ENCODE peak calls at places on chromosomes 2 and 18, in four cellular contexts. One of them, this sample, is unnamed.
A peak's percentile ranks its signal among the peaks of the same experiment; 100 is the strongest.

GRCh38 chr2:166972418-166972817 is 84.1 kb downstream of the XIRP2 start:
- DNase-seq in ovary: no peak
- DNase-seq in stimulated activated CD8-positive, alpha-beta memory T cell treated with anti-CD3 and anti-CD28 coated beads, Interleukin-15, amount 100 ng/mL, for 1 hour: no peak
- DNase-seq in activated T-cell treated with anti-CD3 and anti-CD28 coated beads for 1 hour: no peak
- DNase-seq in this sample: no peak

GRCh38 chr2:195633974-195634373 is 23.1 kb upstream of the SLC39A10 start:
- DNase-seq in activated T-cell treated with anti-CD3 and anti-CD28 coated beads for 1 hour: no peak
- DNase-seq in ovary: no peak
- DNase-seq in stimulated activated CD8-positive, alpha-beta memory T cell treated with anti-CD3 and anti-CD28 coated beads, Interleukin-15, amount 100 ng/mL, for 1 hour: no peak
- DNase-seq in this sample: no peak

GRCh38 chr2:173106959-173107628 is 31.4 kb downstream of the MAP3K20 start:
- DNase-seq in ovary: no peak
- DNase-seq in activated T-cell treated with anti-CD3 and anti-CD28 coated beads for 1 hour: no peak
- DNase-seq in stimulated activated CD8-positive, alpha-beta memory T cell treated with anti-CD3 and anti-CD28 coated beads, Interleukin-15, amount 100 ng/mL, for 1 hour: no peak
- DNase-seq in this sample: no peak

GRCh38 chr2:99784282-99784681 is 294.5 kb upstream of the REV1 start:
- DNase-seq in ovary: no peak
- DNase-seq in activated T-cell treated with anti-CD3 and anti-CD28 coated beads for 1 hour: no peak
- DNase-seq in stimulated activated CD8-positive, alpha-beta memory T cell treated with anti-CD3 and anti-CD28 coated beads, Interleukin-15, amount 100 ng/mL, for 1 hour: no peak
- DNase-seq in this sample: no peak

GRCh38 chr2:121099329-121100318 is 185.4 kb downstream of the TFCP2L1 start:
- DNase-seq in stimulated activated CD8-positive, alpha-beta memory T cell treated with anti-CD3 and anti-CD28 coated beads, Interleukin-15, amount 100 ng/mL, for 1 hour: no peak
- DNase-seq in activated T-cell treated with anti-CD3 and anti-CD28 coated beads for 1 hour: no peak
- DNase-seq in ovary: no peak
- DNase-seq in this sample: no peak

GRCh38 chr2:214604861-214605260 is 194.0 kb downstream of the VWC2L start:
- DNase-seq in activated T-cell treated with anti-CD3 and anti-CD28 coated beads for 1 hour: no peak
- DNase-seq in ovary: no peak
- DNase-seq in stimulated activated CD8-positive, alpha-beta memory T cell treated with anti-CD3 and anti-CD28 coated beads, Interleukin-15, amount 100 ng/mL, for 1 hour: no peak
- DNase-seq in this sample: no peak

GRCh38 chr2:128374001-128374710 is 55.5 kb upstream of the HS6ST1 start:
- DNase-seq in ovary: peak; percentile 35
- DNase-seq in activated T-cell treated with anti-CD3 and anti-CD28 coated beads for 1 hour: no peak
- DNase-seq in stimulated activated CD8-positive, alpha-beta memory T cell treated with anti-CD3 and anti-CD28 coated beads, Interleukin-15, amount 100 ng/mL, for 1 hour: no peak
- DNase-seq in this sample: no peak

GRCh38 chr2:42795871-42796301 is 3.5 kb upstream of the HAAO start:
- DNase-seq in activated T-cell treated with anti-CD3 and anti-CD28 coated beads for 1 hour: no peak
- DNase-seq in stimulated activated CD8-positive, alpha-beta memory T cell treated with anti-CD3 and anti-CD28 coated beads, Interleukin-15, amount 100 ng/mL, for 1 hour: no peak
- DNase-seq in ovary: no peak
- DNase-seq in this sample: no peak

GRCh38 chr2:176653856-176654443 is 384.7 kb downstream of the MTX2 start:
- DNase-seq in stimulated activated CD8-positive, alpha-beta memory T cell treated with anti-CD3 and anti-CD28 coated beads, Interleukin-15, amount 100 ng/mL, for 1 hour: no peak
- DNase-seq in ovary: peak; percentile 67
- DNase-seq in activated T-cell treated with anti-CD3 and anti-CD28 coated beads for 1 hour: no peak
- DNase-seq in this sample: no peak

GRCh38 chr2:157838442-157839161 is 37.5 kb downstream of the ACVR1 start:
- DNase-seq in stimulated activated CD8-positive, alpha-beta memory T cell treated with anti-CD3 and anti-CD28 coated beads, Interleukin-15, amount 100 ng/mL, for 1 hour: no peak
- DNase-seq in ovary: no peak
- DNase-seq in activated T-cell treated with anti-CD3 and anti-CD28 coated beads for 1 hour: no peak
- DNase-seq in this sample: no peak

GRCh38 chr2:219453691-219454131 is 19.1 kb downstream of the SPEG start:
- DNase-seq in activated T-cell treated with anti-CD3 and anti-CD28 coated beads for 1 hour: no peak
- DNase-seq in ovary: peak; percentile 71
- DNase-seq in stimulated activated CD8-positive, alpha-beta memory T cell treated with anti-CD3 and anti-CD28 coated beads, Interleukin-15, amount 100 ng/mL, for 1 hour: no peak
- DNase-seq in this sample: no peak

GRCh38 chr2:23912054-23912453 is 14.9 kb downstream of the ATAD2B start:
- DNase-seq in ovary: no peak
- DNase-seq in stimulated activated CD8-positive, alpha-beta memory T cell treated with anti-CD3 and anti-CD28 coated beads, Interleukin-15, amount 100 ng/mL, for 1 hour: no peak
- DNase-seq in activated T-cell treated with anti-CD3 and anti-CD28 coated beads for 1 hour: no peak
- DNase-seq in this sample: no peak

GRCh38 chr18:74849316-74849715 is 251.6 kb downstream of the ZNF407 start:
- DNase-seq in ovary: no peak
- DNase-seq in stimulated activated CD8-positive, alpha-beta memory T cell treated with anti-CD3 and anti-CD28 coated beads, Interleukin-15, amount 100 ng/mL, for 1 hour: no peak
- DNase-seq in activated T-cell treated with anti-CD3 and anti-CD28 coated beads for 1 hour: no peak
- DNase-seq in this sample: no peak

GRCh38 chr2:148475626-148476025 is 168.9 kb upstream of the EPC2 start:
- DNase-seq in stimulated activated CD8-positive, alpha-beta memory T cell treated with anti-CD3 and anti-CD28 coated beads, Interleukin-15, amount 100 ng/mL, for 1 hour: no peak
- DNase-seq in ovary: no peak
- DNase-seq in activated T-cell treated with anti-CD3 and anti-CD28 coated beads for 1 hour: no peak
- DNase-seq in this sample: no peak

GRCh38 chr2:84077504-84077903 is 381.6 kb downstream of the SUCLG1 start:
- DNase-seq in stimulated activated CD8-positive, alpha-beta memory T cell treated with anti-CD3 and anti-CD28 coated beads, Interleukin-15, amount 100 ng/mL, for 1 hour: no peak
- DNase-seq in activated T-cell treated with anti-CD3 and anti-CD28 coated beads for 1 hour: no peak
- DNase-seq in ovary: no peak
- DNase-seq in this sample: no peak

GRCh38 chr2:106868199-106868598 is 17.8 kb downstream of the ST6GAL2 start:
- DNase-seq in activated T-cell treated with anti-CD3 and anti-CD28 coated beads for 1 hour: no peak
- DNase-seq in ovary: no peak
- DNase-seq in stimulated activated CD8-positive, alpha-beta memory T cell treated with anti-CD3 and anti-CD28 coated beads, Interleukin-15, amount 100 ng/mL, for 1 hour: no peak
- DNase-seq in this sample: no peak

GRCh38 chr2:17518212-17519154 is at the start of gene RAD51AP2:
- DNase-seq in stimulated activated CD8-positive, alpha-beta memory T cell treated with anti-CD3 and anti-CD28 coated beads, Interleukin-15, amount 100 ng/mL, for 1 hour: no peak
- DNase-seq in ovary: peak; percentile 94
- DNase-seq in activated T-cell treated with anti-CD3 and anti-CD28 coated beads for 1 hour: no peak
- DNase-seq in this sample: peak; percentile 43

GRCh38 chr18:12686100-12686499 is 16.4 kb downstream of the CEP76 start:
- DNase-seq in ovary: no peak
- DNase-seq in activated T-cell treated with anti-CD3 and anti-CD28 coated beads for 1 hour: no peak
- DNase-seq in stimulated activated CD8-positive, alpha-beta memory T cell treated with anti-CD3 and anti-CD28 coated beads, Interleukin-15, amount 100 ng/mL, for 1 hour: no peak
- DNase-seq in this sample: no peak

GRCh38 chr18:61643884-61644647 is 248.7 kb downstream of the RNF152 start:
- DNase-seq in activated T-cell treated with anti-CD3 and anti-CD28 coated beads for 1 hour: no peak
- DNase-seq in stimulated activated CD8-positive, alpha-beta memory T cell treated with anti-CD3 and anti-CD28 coated beads, Interleukin-15, amount 100 ng/mL, for 1 hour: no peak
- DNase-seq in ovary: no peak
- DNase-seq in this sample: no peak

GRCh38 chr2:10260130-10260529 is 42.6 kb upstream of the HPCAL1 start:
- DNase-seq in stimulated activated CD8-positive, alpha-beta memory T cell treated with anti-CD3 and anti-CD28 coated beads, Interleukin-15, amount 100 ng/mL, for 1 hour: no peak
- DNase-seq in activated T-cell treated with anti-CD3 and anti-CD28 coated beads for 1 hour: no peak
- DNase-seq in ovary: no peak
- DNase-seq in this sample: no peak

GRCh38 chr2:119638891-119639539 is 40.0 kb upstream of the TMEM177 start:
- DNase-seq in stimulated activated CD8-positive, alpha-beta memory T cell treated with anti-CD3 and anti-CD28 coated beads, Interleukin-15, amount 100 ng/mL, for 1 hour: no peak
- DNase-seq in ovary: no peak
- DNase-seq in activated T-cell treated with anti-CD3 and anti-CD28 coated beads for 1 hour: no peak
- DNase-seq in this sample: no peak

GRCh38 chr2:73907840-73908452 is 15.1 kb downstream of the ACTG2 start:
- DNase-seq in stimulated activated CD8-positive, alpha-beta memory T cell treated with anti-CD3 and anti-CD28 coated beads, Interleukin-15, amount 100 ng/mL, for 1 hour: peak; percentile 30
- DNase-seq in activated T-cell treated with anti-CD3 and anti-CD28 coated beads for 1 hour: peak; percentile 33
- DNase-seq in ovary: no peak
- DNase-seq in this sample: peak; percentile 35

GRCh38 chr2:187054501-187055319 is 205.7 kb upstream of the ZSWIM2 start:
- DNase-seq in stimulated activated CD8-positive, alpha-beta memory T cell treated with anti-CD3 and anti-CD28 coated beads, Interleukin-15, amount 100 ng/mL, for 1 hour: no peak
- DNase-seq in activated T-cell treated with anti-CD3 and anti-CD28 coated beads for 1 hour: no peak
- DNase-seq in ovary: no peak
- DNase-seq in this sample: no peak

This sample was measured in memory B cell.